ENCODE peak calls at places on chromosomes 13 and 19, in nine cellular contexts. H is thyroid gland; I is adipocyte; F is esophagus squamous epithelium; B is heart left ventricle; D is naive thymus-derived CD4-positive, alpha-beta T cell; R is mucosa of descending colon; E is H9; U is upper lobe of left lung. M is an unnamed sample.

GRCh38 chr13:94656766-94657165 is 55.1 kb downstream of the GPR180 start:
- DNase-seq in H (no peak), I (peak; percentile 84), F (no peak), B (no peak), D (no peak), R (no peak), E (no peak), U (no peak), M (peak; percentile 84)

GRCh38 chr19:1874554-1875185 is 10.6 kb downstream of the ABHD17A start:
- DNase-seq in H (no peak), I (no peak), F (no peak), B (no peak), D (peak; percentile 71), R (no peak), E (no peak), U (no peak), M (no peak)

GRCh38 chr19:18059902-18060301 is 26.8 kb downstream of the IL12RB1 start:
- DNase-seq in H (no peak), I (no peak), F (no peak), B (no peak), D (no peak), R (no peak), E (no peak), U (no peak), M (no peak)

GRCh38 chr13:41565221-41565620 is 107.9 kb downstream of the RGCC start:
- DNase-seq in H (no peak), I (peak; percentile 66), F (no peak), B (no peak), D (no peak), R (no peak), E (no peak), U (no peak), M (no peak)

GRCh38 chr19:39014037-39014436 is 18.3 kb downstream of the FBXO27 start:
- DNase-seq in H (no peak), I (no peak), F (no peak), B (no peak), D (no peak), R (no peak), E (no peak), U (no peak), M (no peak)

GRCh38 chr19:36915992-36916830 is at the start of the genes ZNF568 and ZNF829:
- DNase-seq in H (peak; percentile 91), I (peak; percentile 92), F (peak; percentile 62), B (peak; percentile 91), D (peak; percentile 92), R (peak; percentile 92), E (peak; percentile 93), U (peak; percentile 94), M (peak; percentile 53)

GRCh38 chr13:108342369-108343289 is 73.1 kb downstream of the TNFSF13B start:
- DNase-seq in H (no peak), I (peak; percentile 70), F (no peak), B (no peak), D (peak; percentile 37), R (no peak), E (no peak), U (no peak), M (no peak)

GRCh38 chr13:36453518-36453917 is 21.2 kb downstream of the CCNA1 start:
- DNase-seq in H (no peak), I (peak; percentile 65), F (no peak), B (no peak), D (no peak), R (no peak), E (no peak), U (no peak), M (no peak)

GRCh38 chr13:48533207-48533499 is 273 bp upstream of the RCBTB2 start:
- DNase-seq in H (no peak), I (no peak), F (no peak), B (no peak), D (no peak), R (no peak), E (no peak), U (no peak), M (no peak)

GRCh38 chr13:59545007-59545406 is 618.7 kb downstream of the DIAPH3 start:
- DNase-seq in H (no peak), I (no peak), F (no peak), B (no peak), D (no peak), R (no peak), E (no peak), U (no peak), M (no peak)

GRCh38 chr19:1979017-1979416 is 36.5 kb downstream of the BTBD2 start:
- DNase-seq in H (no peak), I (no peak), F (no peak), B (no peak), D (no peak), R (no peak), E (no peak), U (peak; percentile 82), M (no peak)

GRCh38 chr19:17753976-17754375 is 2.7 kb downstream of the FCHO1 start:
- DNase-seq in H (no peak), I (no peak), F (no peak), B (no peak), D (no peak), R (no peak), E (no peak), U (no peak), M (no peak)

GRCh38 chr19:38155453-38155852 is 68.6 kb downstream of the DPF1 start:
- DNase-seq in H (no peak), I (no peak), F (no peak), B (no peak), D (no peak), R (no peak), E (no peak), U (no peak), M (no peak)

GRCh38 chr13:110301083-110301482 is 5.9 kb downstream of the COL4A1 start:
- DNase-seq in H (no peak), I (no peak), F (no peak), B (peak; percentile 16), D (no peak), R (no peak), E (no peak), U (no peak), M (no peak)

GRCh38 chr19:48635966-48636858 is 967 bp downstream of the DBP start:
- DNase-seq in H (peak; percentile 66), I (peak; percentile 33), F (no peak), B (peak; percentile 69), D (peak; percentile 28), R (peak; percentile 85), E (no peak), U (peak; percentile 77), M (no peak)

GRCh38 chr13:43663474-43664090 is 123.2 kb downstream of the ENOX1 start:
- DNase-seq in H (no peak), I (peak; percentile 58), F (no peak), B (no peak), D (no peak), R (no peak), E (no peak), U (no peak), M (no peak)

GRCh38 chr13:43664700-43665191 is 122.0 kb downstream of the ENOX1 start:
- DNase-seq in H (peak; percentile 2), I (peak; percentile 71), F (no peak), B (peak; percentile 21), D (no peak), R (peak; percentile 64), E (no peak), U (no peak), M (no peak)

GRCh38 chr13:43665388-43665787 is 121.4 kb downstream of the ENOX1 start:
- DNase-seq in H (no peak), I (no peak), F (no peak), B (no peak), D (no peak), R (no peak), E (no peak), U (no peak), M (no peak)

GRCh38 chr13:43661321-43661720 is 125.5 kb downstream of the ENOX1 start:
- DNase-seq in H (no peak), I (no peak), F (no peak), B (no peak), D (no peak), R (no peak), E (no peak), U (no peak), M (no peak)

DNA sequence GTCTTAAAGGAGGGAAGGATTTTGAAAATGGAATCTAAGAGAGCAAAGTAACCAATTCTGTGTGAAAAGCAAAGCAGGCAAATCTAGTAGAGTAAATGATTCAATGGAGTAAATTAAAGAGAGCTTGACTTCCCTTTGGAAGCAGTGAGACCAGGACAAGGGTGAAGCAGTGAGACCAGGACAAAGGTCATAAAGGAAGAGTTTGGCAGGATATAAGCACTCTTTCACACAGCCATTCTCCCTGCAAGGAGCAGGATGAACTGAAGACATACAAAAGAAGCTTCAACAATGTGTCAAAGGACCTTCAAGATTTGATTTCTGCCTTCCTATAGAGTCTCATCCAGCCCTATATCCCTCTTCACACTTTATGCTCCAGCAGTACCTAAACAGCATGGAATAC is 123.8 kb downstream of the ENOX1 start:
- DNase-seq in H (no peak), I (no peak), F (no peak), B (no peak), D (no peak), R (no peak), E (no peak), U (no peak), M (no peak)
- H3K4me1 ChIP-seq in H (no peaks in the 10 kb centered on the region), I (peaks cover 32% of the 10 kb centered on the region), F (peaks cover 10% of the 10 kb centered on the region), B (peaks cover 3% of the 10 kb centered on the region), D (no peaks in the 10 kb centered on the region), R (peaks cover 23% of the 10 kb centered on the region), E (no peaks in the 10 kb centered on the region), U (peaks cover 4% of the 10 kb centered on the region), M (peaks cover 11% of the 10 kb centered on the region)

DNA sequence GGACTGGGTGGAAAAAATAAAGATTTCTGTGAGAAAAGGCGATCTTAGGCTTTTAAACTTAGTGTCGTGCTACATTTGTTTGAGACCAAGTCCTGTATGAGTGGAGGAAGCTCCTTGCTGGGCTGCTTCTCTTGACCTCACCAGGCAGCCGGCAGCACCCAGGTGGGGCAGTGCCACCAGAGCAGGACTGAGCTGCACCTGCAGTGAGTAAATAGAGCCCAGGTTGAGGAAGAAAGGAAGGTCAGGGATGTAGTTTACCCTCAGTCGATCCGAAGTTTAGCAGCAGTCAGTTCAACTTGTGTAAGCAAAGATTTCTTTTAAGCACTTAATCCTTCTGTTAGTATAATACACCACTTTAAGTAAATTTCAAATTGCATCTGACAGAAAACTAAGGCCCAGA is 13.6 kb downstream of the HNRNPM start:
- DNase-seq in H (peak; percentile 35), I (no peak), F (no peak), B (no peak), D (no peak), R (no peak), E (no peak), U (no peak), M (no peak)
- H3K4me1 ChIP-seq in H (peaks cover 62% of the 10 kb centered on the region), I (peaks cover 44% of the 10 kb centered on the region), F (peaks cover 97% of the 10 kb centered on the region), B (peaks cover 17% of the 10 kb centered on the region), D (peaks cover 20% of the 10 kb centered on the region), R (peaks cover 42% of the 10 kb centered on the region), E (peaks cover 2% of the 10 kb centered on the region), U (peaks cover 68% of the 10 kb centered on the region), M (peaks cover 3% of the 10 kb centered on the region)

DNA sequence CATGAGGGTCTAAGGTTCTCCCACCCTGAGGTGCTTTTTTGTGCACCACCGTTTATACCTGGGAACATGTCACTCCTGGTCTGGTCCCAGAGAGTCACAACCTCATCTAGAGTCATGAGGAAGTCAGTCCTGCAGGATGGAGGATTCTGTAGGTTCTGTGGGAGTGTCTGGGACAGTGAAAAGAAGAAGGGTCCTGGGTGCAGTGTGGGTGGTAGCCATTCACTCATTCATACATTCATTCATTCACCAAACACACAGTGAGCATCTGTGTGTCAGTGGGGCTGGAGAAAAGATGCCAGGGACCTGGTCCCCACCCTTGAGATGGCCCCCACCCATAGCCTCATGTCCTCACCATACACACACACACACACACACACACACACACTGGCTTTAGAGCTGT is 8.7 kb upstream of the CEACAM18 start:
- DNase-seq in H (no peak), I (no peak), F (no peak), B (no peak), D (no peak), R (no peak), E (no peak), U (no peak), M (no peak)
- H3K4me1 ChIP-seq in H (no peaks in the 10 kb centered on the region), I (no peaks in the 10 kb centered on the region), F (no peaks in the 10 kb centered on the region), B (no peaks in the 10 kb centered on the region), D (no peaks in the 10 kb centered on the region), R (no peaks in the 10 kb centered on the region), E (no peaks in the 10 kb centered on the region), U (peaks cover 5% of the 10 kb centered on the region), M (peaks cover under 1% of the 10 kb centered on the region)

GRCh38 chr19:35211545-35212230 is 16.9 kb downstream of the FAM187B start:
- DNase-seq in H (peak; percentile 29), I (no peak), F (no peak), B (peak; percentile 58), D (peak; percentile 89), R (peak; percentile 87), E (no peak), U (no peak), M (no peak)
- H3K4me1 ChIP-seq in H (no peaks in the 10 kb centered on the region), I (peaks cover 10% of the 10 kb centered on the region), F (peaks cover 44% of the 10 kb centered on the region), B (no peaks in the 10 kb centered on the region), D (peaks cover 67% of the 10 kb centered on the region), R (peaks cover 20% of the 10 kb centered on the region), E (peaks cover 2% of the 10 kb centered on the region), U (peaks cover 39% of the 10 kb centered on the region), M (peaks cover 12% of the 10 kb centered on the region)

M was measured in keratinocyte.